ENCODE peak calls at places on chromosomes 13 and 19, in ten cellular contexts. E, S, Y, O, T, C, A, H, F and D are unnamed samples.

GRCh38 chr19:40503300-40503699 is 36.5 kb downstream of the SPTBN4 start:
- DNase-seq in H (no peak), F (no peak), C (no peak), O (no peak), Y (no peak), E (no peak), T (no peak), S (no peak), A (peak), D (no peak)

GRCh38 chr13:113732961-113733950 is 25.8 kb upstream of the TMEM255B start:
- DNase-seq in O (no peak), H (no peak), F (no peak), A (no peak), Y (no peak), C (peak), T (no peak), E (no peak), S (no peak), D (no peak)

GRCh38 chr13:23750383-23751121 is 138.6 kb downstream of the MIPEP start:
- DNase-seq in Y (no peak), F (no peak), S (no peak), H (no peak), E (no peak), T (no peak), O (no peak), A (no peak), C (no peak), D (no peak)

GRCh38 chr19:43651758-43652545 is 12.3 kb upstream of the CADM4 start:
- DNase-seq in C (no peak), E (peak), O (peak), F (no peak), Y (peak), S (peak), T (no peak), A (peak), H (no peak), D (no peak)

GRCh38 chr19:54952591-54953344 is 5.4 kb upstream of the NLRP7 start:
- DNase-seq in A (peak), Y (no peak), H (no peak), C (no peak), S (no peak), E (no peak), O (peak), F (no peak), T (no peak), D (no peak)

GRCh38 chr13:63737418-63737817 is 2321.8 kb upstream of the PCDH20 start:
- DNase-seq in H (no peak), A (no peak), S (no peak), F (no peak), T (no peak), O (no peak), Y (no peak), C (peak), E (no peak), D (no peak)

GRCh38 chr13:23909606-23910005 is 12.3 kb upstream of the C1QTNF9B start:
- DNase-seq in Y (no peak), O (no peak), F (no peak), T (no peak), H (no peak), C (no peak), E (no peak), A (no peak), S (no peak), D (no peak)

GRCh38 chr13:111031531-111031961 is 83.6 kb upstream of the ARHGEF7 start:
- DNase-seq in O (no peak), C (no peak), Y (no peak), F (no peak), E (no peak), S (no peak), A (no peak), H (no peak), T (no peak), D (no peak)

GRCh38 chr13:37791699-37792098 is 77.9 kb downstream of the TRPC4 start:
- DNase-seq in E (no peak), F (no peak), O (no peak), Y (no peak), S (no peak), A (no peak), T (no peak), C (no peak), H (no peak), D (no peak)

GRCh38 chr19:10339380-10339960 is at the start of gene ICAM3:
- DNase-seq in F (no peak), C (peak), T (no peak), O (no peak), E (peak), H (no peak), S (no peak), A (no peak), Y (no peak), D (peak)

GRCh38 chr13:41691276-41691675 is 233.9 kb downstream of the RGCC start:
- DNase-seq in S (no peak), T (no peak), E (no peak), A (no peak), F (no peak), Y (no peak), H (no peak), O (no peak), C (no peak), D (no peak)

GRCh38 chr13:19661561-19661960 is 28.1 kb downstream of the MPHOSPH8 start:
- DNase-seq in A (no peak), Y (no peak), T (no peak), H (no peak), O (no peak), E (no peak), F (no peak), S (no peak), C (no peak), D (no peak)

GRCh38 chr13:19663416-19663979 is 30.0 kb downstream of the MPHOSPH8 start:
- DNase-seq in F (no peak), C (no peak), Y (no peak), S (no peak), O (no peak), T (no peak), E (no peak), H (no peak), A (no peak), D (no peak)

GRCh38 chr13:19658831-19659230 is 25.4 kb downstream of the MPHOSPH8 start:
- DNase-seq in C (no peak), Y (no peak), H (no peak), F (no peak), O (no peak), T (no peak), S (no peak), A (no peak), E (no peak), D (no peak)

GRCh38 chr13:19661126-19661525 is 27.7 kb downstream of the MPHOSPH8 start:
- DNase-seq in E (no peak), S (no peak), O (no peak), A (no peak), C (no peak), F (no peak), H (no peak), T (no peak), Y (no peak), D (no peak)

DNA sequence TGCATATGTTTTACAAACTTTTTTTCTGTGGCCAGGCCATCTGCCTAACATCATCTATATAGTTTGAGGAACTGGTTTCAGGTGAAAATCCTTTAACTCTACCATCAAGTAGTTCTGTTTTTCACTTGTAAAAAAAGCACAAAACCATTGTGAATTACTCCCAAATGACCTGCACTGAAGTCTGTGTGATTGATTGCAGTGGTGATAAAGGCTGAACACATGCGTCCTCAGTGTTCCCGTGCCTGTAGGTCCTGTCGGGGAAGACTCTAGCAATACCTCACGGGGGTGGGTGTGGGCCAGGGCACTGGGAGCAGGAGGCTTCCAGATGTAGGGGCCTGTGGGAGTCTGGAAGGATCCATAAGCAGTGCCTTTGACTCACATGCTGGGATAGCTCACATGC is 24.7 kb downstream of the MPHOSPH8 start:
- DNase-seq in Y (no peak), A (no peak), H (peak), O (no peak), F (no peak), C (no peak), S (no peak), T (no peak), E (no peak), D (no peak)
- H3K27ac ChIP-seq in Y (peak), A (no peak), H (no peak), O (no peak), F (no peak), C (no peak), S (no peak), T (no peak), E (no peak), D (no peak)

GRCh38 chr19:17679526-17680234 is 8.5 kb downstream of the UNC13A start:
- DNase-seq in T (no peak), E (no peak), H (no peak), F (no peak), Y (no peak), C (no peak), A (peak), S (no peak), O (no peak), D (no peak)

GRCh38 chr19:17673937-17674799 is 14.0 kb downstream of the UNC13A start:
- DNase-seq in S (no peak), E (no peak), A (no peak), C (no peak), Y (no peak), F (no peak), T (no peak), O (no peak), H (no peak), D (no peak)

GRCh38 chr19:17678836-17679235 is 9.3 kb downstream of the UNC13A start:
- DNase-seq in O (no peak), T (no peak), C (no peak), E (no peak), A (no peak), S (no peak), F (no peak), Y (no peak), H (no peak), D (no peak)

GRCh38 chr19:17676295-17676694 is 11.9 kb downstream of the UNC13A start:
- DNase-seq in T (no peak), A (no peak), Y (no peak), F (no peak), H (no peak), O (no peak), C (no peak), E (no peak), S (no peak), D (no peak)

DNA sequence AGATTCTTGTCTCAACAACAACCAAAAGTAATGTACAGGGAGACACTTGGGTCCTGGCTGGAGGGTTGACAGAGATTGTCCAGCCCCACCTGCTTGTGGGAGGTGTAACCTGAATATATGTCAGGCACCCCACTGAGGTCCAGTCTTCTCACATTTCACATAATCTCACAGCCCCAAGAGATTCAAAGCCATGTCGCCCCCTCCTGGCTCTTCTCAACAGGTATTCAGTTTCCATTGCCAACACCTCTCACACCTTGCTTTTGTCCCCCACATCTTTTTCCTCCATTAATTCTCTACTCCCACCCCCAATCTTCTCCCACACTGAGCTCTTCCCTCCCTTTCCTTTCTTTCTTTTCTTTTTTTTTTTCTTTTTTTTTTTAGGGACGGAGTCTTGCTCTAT is 11.2 kb downstream of the UNC13A start:
- DNase-seq in T (no peak), A (peak), O (no peak), S (no peak), Y (no peak), C (no peak), F (no peak), H (no peak), E (no peak), D (no peak)
- TF ChIP-seq CTCF in T (no peak), A (peak), O (no peak), S (no peak), Y (peak), C (peak), F (no peak), H (no peak), E (no peak), D (no peak)

GRCh38 chr19:2045501-2046045 is 5.5 kb downstream of the MKNK2 start:
- DNase-seq in H (no peak), Y (no peak), A (no peak), O (no peak), S (no peak), E (no peak), C (peak), T (no peak), F (no peak), D (no peak)
- H3K27ac ChIP-seq in H (peak), Y (no peak), A (no peak), O (peak), S (peak), E (no peak), C (peak), T (peak), F (peak), D (peak)

GRCh38 chr19:12802267-12803106 is 618 bp downstream of the THSD8 start:
- DNase-seq in A (no peak), F (no peak), C (no peak), T (no peak), Y (no peak), H (no peak), E (no peak), O (no peak), S (no peak), D (no peak)

GRCh38 chr19:12804051-12804450 is 2.2 kb downstream of the THSD8 start:
- DNase-seq in A (no peak), C (no peak), S (no peak), Y (no peak), H (no peak), T (no peak), E (no peak), F (no peak), O (no peak), D (no peak)

GRCh38 chr19:12801466-12802266 is at the start of the genes PRDX2 and THSD8:
- DNase-seq in E (peak), T (no peak), S (no peak), Y (no peak), O (peak), H (no peak), C (peak), A (peak), F (no peak), D (peak)

GRCh38 chr19:12800873-12801465 is 631 bp downstream of the PRDX2 start:
- DNase-seq in S (no peak), A (peak), E (no peak), T (no peak), O (no peak), Y (no peak), H (no peak), C (peak), F (no peak), D (no peak)

GRCh38 chr19:12806242-12807131 is at the start of gene RNASEH2A:
- DNase-seq in O (peak), C (peak), T (peak), F (no peak), Y (peak), S (peak), H (no peak), A (peak), E (peak), D (peak)
- TF ChIP-seq CTCF in O (peak), C (peak), T (no peak), F (no peak), Y (no peak), S (peak), H (peak), A (no peak), E (no peak), D (no peak)

GRCh38 chr13:35598790-35599369 is 122.4 kb upstream of the MAB21L1 start:
- DNase-seq in Y (no peak), F (no peak), S (no peak), H (no peak), E (no peak), O (no peak), A (no peak), C (no peak), T (no peak), D (no peak)

GRCh38 chr13:35598233-35598632 is 121.7 kb upstream of the MAB21L1 start:
- DNase-seq in F (no peak), C (no peak), A (no peak), Y (no peak), O (no peak), E (no peak), T (no peak), S (no peak), H (no peak), D (no peak)

GRCh38 chr13:35600137-35600536 is 123.6 kb upstream of the MAB21L1 start:
- DNase-seq in A (no peak), T (no peak), C (no peak), H (no peak), S (no peak), O (no peak), F (no peak), E (no peak), Y (no peak), D (no peak)

GRCh38 chr13:35597451-35597850 is 121.0 kb upstream of the MAB21L1 start:
- DNase-seq in F (no peak), H (no peak), S (no peak), C (no peak), Y (no peak), O (no peak), T (no peak), E (no peak), A (no peak), D (no peak)

GRCh38 chr13:35599385-35599784 is 122.9 kb upstream of the MAB21L1 start:
- DNase-seq in C (no peak), A (peak), E (no peak), S (no peak), F (no peak), T (no peak), H (no peak), O (no peak), Y (no peak), D (no peak)
- H3K27ac ChIP-seq in C (no peak), A (peak), E (no peak), S (peak), F (no peak), T (peak), H (peak), O (no peak), Y (no peak), D (no peak)

DNA sequence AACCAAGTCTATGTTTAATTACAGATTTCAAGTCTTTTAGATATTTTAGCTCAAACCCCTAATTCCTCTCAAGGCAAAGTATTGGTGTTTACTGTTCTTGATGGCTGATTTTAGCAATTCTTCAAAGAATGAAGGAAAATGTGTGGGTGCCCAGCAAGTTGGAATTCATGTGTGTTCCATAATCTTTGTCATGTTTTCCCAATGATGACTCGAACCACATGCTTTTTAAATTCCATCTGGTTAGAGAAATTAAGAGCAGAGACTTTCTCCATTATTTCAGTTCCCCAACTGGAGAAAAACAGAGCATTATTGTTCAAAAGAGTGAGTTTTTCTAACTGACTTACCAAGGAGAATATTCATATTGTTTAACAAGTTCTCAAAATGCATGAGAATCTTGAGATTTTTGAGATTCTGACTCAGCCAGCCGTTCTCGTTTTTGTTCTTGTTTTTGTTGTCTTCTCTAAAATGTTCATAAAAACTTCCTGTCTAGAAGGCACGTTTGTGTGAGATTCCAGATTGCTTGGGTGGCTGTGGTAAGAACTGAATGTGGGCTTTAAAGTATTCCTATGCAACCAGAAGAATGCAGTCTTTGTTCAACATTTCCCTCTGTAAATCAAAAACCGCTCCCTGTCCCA is 404.7 kb downstream of the IRS2 start:
- DNase-seq in E (no peak), T (no peak), O (no peak), H (peak), A (no peak), S (no peak), F (no peak), C (no peak), Y (peak), D (no peak)
- TF ChIP-seq CTCF in E (no peak), T (no peak), O (no peak), H (no peak), A (no peak), S (no peak), F (no peak), C (no peak), Y (no peak), D (no peak)

GRCh38 chr13:53342623-53343022 is 314.0 kb downstream of the OLFM4 start:
- DNase-seq in T (no peak), S (no peak), C (no peak), E (no peak), H (no peak), O (no peak), A (peak), F (no peak), Y (no peak), D (no peak)
- H3K27ac ChIP-seq in T (no peak), S (no peak), C (no peak), E (no peak), H (no peak), O (no peak), A (no peak), F (no peak), Y (no peak), D (no peak)

GRCh38 chr13:36453518-36453917 is 21.2 kb downstream of the CCNA1 start:
- DNase-seq in E (no peak), S (no peak), H (no peak), A (peak), O (no peak), T (no peak), Y (no peak), C (no peak), F (no peak), D (no peak)
- TF ChIP-seq CTCF in E (no peak), S (no peak), H (no peak), A (peak), O (peak), T (no peak), Y (peak), C (no peak), F (no peak), D (no peak)